ENCODE peak calls at places on chromosomes 1 and 21, in four cellular contexts. Y is ovary, Q is adrenal gland, V is upper lobe of left lung. M is an unnamed sample.

GRCh38 chr1:35857830-35858229 is 25.2 kb upstream of the AGO1 start:
- DNase-seq in Y (no peak), Q (peak), V (no peak), M (no peak)

GRCh38 chr1:35047188-35047858 is 15.6 kb upstream of the ZMYM6 start:
- DNase-seq in Y (no peak), Q (no peak), V (no peak), M (no peak)

GRCh38 chr1:157105988-157106812 is 6.6 kb upstream of the ETV3L start:
- DNase-seq in Y (no peak), Q (no peak), V (peak), M (peak)

GRCh38 chr1:119266386-119266785 is 102.2 kb upstream of the HAO2 start:
- DNase-seq in Y (no peak), Q (no peak), V (no peak), M (no peak)

GRCh38 chr1:161200421-161200991 is 1.7 kb upstream of the ADAMTS4 start:
- DNase-seq in Y (no peak), Q (no peak), V (no peak), M (no peak)

GRCh38 chr21:26405735-26406361 is 167.2 kb downstream of the CYYR1 start:
- DNase-seq in Y (no peak), Q (peak), V (peak), M (peak)

GRCh38 chr21:45105906-45106485 is 31.6 kb downstream of the ADARB1 start:
- DNase-seq in Y (no peak), Q (no peak), V (no peak), M (no peak)

GRCh38 chr21:16070207-16070651 is 340.4 kb downstream of the USP25 start:
- DNase-seq in Y (no peak), Q (no peak), V (no peak), M (no peak)

GRCh38 chr1:45348609-45348965 is 8.3 kb upstream of the MUTYH start:
- DNase-seq in Y (no peak), Q (no peak), V (no peak), M (no peak)

GRCh38 chr1:17053071-17053684 is 654 bp downstream of the SDHB start:
- DNase-seq in Y (no peak), Q (no peak), V (no peak), M (no peak)

GRCh38 chr1:100860397-100860991 is 34.1 kb downstream of the EXTL2 start:
- DNase-seq in Y (no peak), Q (no peak), V (no peak), M (no peak)

GRCh38 chr1:161378014-161378413 is 10.3 kb upstream of the CFAP126 start:
- DNase-seq in Y (no peak), Q (no peak), V (no peak), M (no peak)

GRCh38 chr1:30648408-30649000 is 74.9 kb downstream of the MATN1 start:
- DNase-seq in Y (no peak), Q (no peak), V (no peak), M (no peak)

GRCh38 chr1:40315239-40315794 is 1.8 kb downstream of the COL9A2 start:
- DNase-seq in Y (peak), Q (peak), V (peak), M (no peak)
- TF ChIP-seq POLR2A in Y (no peak), Q (no peak), V (no peak), M (no peak)

GRCh38 chr1:67855944-67856343 is 22.7 kb upstream of the GNG12 start:
- DNase-seq in Y (no peak), Q (no peak), V (no peak), M (no peak)

GRCh38 chr1:67851800-67852199 is 18.5 kb upstream of the GNG12 start:
- DNase-seq in Y (no peak), Q (no peak), V (no peak), M (no peak)

GRCh38 chr1:67850611-67851075 is 17.4 kb upstream of the GNG12 start:
- DNase-seq in Y (peak), Q (peak), V (peak), M (peak)

GRCh38 chr1:67855444-67855843 is 22.2 kb upstream of the GNG12 start:
- DNase-seq in Y (no peak), Q (no peak), V (no peak), M (no peak)

DNA sequence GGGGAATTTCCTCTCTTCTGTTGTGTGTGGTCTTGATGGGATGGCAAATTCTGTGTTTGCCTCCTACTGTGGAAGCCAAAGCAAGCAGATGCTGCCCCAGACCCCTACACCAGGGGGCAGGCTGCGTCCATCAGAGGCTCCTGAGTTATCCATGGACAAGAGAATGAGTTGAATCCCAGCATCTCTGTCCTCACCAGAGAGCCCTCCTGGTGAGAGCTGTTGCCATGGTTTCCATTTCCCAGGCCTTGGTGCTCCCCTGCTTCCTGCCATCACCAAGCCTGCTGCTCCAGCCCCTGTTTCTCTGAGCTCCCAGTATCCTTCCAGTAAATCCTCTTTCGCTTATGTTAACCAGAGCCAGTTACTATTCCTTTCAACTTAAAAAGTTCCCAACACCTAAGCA is 20.4 kb upstream of the GNG12 start:
- DNase-seq in Y (peak), Q (peak), V (peak), M (peak)
- TF ChIP-seq POLR2A in Y (no peak), Q (no peak), V (no peak), M (no peak)

DNA sequence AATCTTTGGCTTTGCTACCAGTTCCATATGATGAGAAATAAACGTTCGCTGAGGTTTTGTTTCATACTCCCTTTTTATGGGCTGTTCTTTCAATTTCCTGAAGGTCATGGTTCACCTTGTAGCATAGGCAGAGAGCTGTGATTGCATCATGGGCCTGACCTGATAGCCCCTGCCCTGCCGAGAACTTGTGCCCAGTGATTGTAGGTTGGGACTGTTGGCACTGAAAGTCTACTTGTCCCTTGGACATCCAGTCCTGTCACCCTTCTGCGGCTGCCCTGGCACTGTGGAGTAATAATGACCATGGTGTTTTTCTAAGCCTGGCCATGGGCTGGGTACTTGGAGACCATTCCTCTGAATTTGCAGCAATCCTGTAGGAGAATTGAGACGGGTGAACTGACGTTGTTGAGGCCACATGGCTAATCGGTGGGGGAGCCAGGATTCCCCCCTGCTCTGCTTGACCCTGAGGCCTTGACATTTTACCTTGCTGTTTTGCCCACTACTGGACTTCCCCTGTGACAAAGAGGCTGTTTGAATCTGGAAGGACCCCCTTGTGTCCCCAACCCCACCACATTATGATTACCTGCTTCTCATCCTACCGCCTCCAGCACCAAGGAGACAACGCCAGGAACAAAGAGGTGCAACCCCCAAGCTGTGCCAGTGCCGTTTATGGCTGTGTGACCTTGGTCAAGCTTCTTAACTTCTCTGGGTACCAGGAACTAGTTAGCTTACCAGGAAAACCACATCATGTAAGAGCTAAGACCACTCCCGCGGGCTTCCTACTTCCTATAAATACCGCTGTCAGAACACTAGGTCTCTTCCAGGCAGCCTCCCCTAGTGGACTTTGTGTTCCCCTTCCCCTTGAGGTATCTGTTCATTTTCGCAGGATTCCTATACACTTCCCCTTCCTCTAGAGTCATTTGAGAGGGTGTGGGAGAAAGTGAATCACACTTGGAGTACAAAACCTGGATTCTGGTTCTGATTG is 23.4 kb downstream of the SESN2 start:
- DNase-seq in Y (no peak), Q (no peak), V (peak), M (no peak)
- TF ChIP-seq POLR2A in Y (no peak), Q (no peak), V (no peak), M (no peak)

DNA sequence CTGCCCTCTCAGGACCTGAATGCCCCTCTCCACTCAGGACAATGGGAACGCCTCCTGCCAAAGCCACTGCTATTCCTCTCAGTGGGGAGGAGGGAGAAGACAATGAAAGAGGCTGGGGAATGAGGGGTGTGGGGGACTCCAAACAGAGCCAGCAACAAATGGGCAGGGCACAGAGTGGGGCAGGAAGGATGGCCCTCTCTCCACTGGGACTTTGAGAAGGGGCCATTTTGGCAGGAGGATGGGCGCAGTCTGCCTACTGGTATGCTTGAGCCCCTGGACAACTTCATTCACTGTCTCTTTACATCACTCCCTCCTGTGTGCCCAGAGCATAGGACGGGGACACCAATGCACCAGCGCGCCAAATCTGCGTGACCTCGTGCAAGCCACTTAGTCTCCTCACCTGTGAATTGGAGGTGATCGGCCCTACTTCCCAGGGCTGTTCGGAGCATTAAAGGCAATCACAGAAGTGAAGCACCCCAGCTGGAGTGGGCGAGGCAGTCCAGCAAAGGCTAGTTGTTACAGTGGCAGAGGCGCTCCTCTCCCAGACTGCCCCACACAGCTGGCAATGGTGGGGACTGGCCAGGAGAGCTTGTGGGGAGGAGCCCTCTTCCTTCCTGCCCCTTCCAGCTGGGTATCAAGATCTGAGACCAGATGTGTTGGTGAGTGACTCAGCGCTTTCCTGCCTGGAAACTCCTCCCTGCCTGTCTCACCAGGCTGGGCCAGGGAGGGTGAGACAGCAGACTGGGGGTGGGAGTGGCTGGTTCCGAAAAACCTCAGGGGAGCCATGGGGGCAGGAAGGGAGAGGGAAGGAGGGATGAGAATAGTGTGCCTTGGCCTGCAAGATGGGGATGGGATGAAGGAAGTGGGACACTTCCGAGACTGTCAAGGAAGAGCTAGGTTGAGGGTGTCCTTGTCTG is 22.4 kb upstream of the SYNC start:
- DNase-seq in Y (peak), Q (peak), V (peak), M (peak)
- TF ChIP-seq POLR2A in Y (no peak), Q (peak), V (no peak), M (no peak)

DNA sequence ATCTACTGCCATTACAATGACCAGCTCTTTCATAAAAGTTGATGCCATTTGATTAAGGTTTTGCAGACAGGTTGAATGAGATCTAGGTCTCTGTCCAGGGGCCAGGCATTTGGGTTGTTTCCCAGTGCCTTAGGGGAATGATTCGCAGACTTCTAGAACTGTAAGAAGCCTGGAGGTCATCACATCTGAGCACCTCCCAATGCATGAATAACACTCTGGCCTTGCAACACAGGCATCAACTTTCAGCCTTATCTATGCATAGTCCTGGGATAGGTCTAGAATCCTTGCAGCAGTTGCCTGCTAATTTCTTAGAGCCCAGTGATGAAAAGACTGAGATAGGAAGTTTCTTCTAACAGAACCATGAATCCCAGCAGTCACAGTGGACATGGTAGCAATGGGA is 44.8 kb upstream of the KCND3 start:
- DNase-seq in Y (no peak), Q (no peak), V (no peak), M (no peak)
- TF ChIP-seq POLR2A in Y (no peak), Q (no peak), V (no peak), M (no peak)

DNA sequence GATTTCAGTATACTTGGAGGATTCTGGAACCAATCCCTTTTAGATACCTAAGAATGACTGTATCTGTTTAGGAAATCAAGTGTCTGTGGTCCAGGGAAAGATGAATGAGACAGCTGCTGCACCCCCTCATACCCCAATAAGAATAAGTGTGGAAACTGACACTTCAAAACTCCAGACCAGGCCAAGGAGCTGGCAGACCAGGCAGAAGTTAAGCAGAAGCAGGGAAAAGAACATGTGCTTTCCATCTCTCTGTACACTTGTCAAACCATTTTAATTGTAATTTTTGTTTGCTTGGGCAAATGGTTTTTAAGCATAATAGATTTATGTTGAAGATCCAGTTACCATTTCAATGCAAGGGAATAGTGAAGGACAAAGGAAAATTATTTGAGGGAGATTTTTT is 100.2 kb downstream of the GREM2 start:
- DNase-seq in Y (no peak), Q (no peak), V (no peak), M (no peak)
- TF ChIP-seq POLR2A in Y (no peak), Q (no peak), V (no peak), M (no peak)

GRCh38 chr1:1304331-1305299 is 3.1 kb downstream of the ACAP3 start:
- DNase-seq in Y (peak), Q (peak), V (peak), M (peak)
- TF ChIP-seq POLR2A in Y (peak), Q (peak), V (no peak), M (no peak)